ENCODE peak calls at places on chromosomes 7 and 10, in four cellular contexts. T is endodermal cell; D is CD8-positive, alpha-beta memory T cell; C is transverse colon. G is an unnamed sample. For H3K4me1 and H3K36me3, the result is how much of the 10 kb centered on the place peaks cover.

GRCh38 chr7:123849855-123850254 is 4.9 kb downstream of the HYAL4 start:
- DNase-seq in T (no peak), D (no peak), C (no peak), G (no peak)

GRCh38 chr10:15169555-15170407 is 1.3 kb upstream of the NMT2 start:
- DNase-seq in T (no peak), D (peak), C (no peak), G (no peak)

GRCh38 chr10:686155-686931 is 3.1 kb downstream of the DIP2C start:
- DNase-seq in T (no peak), D (no peak), C (no peak), G (no peak)

GRCh38 chr10:133357293-133358151 is at the start of gene FUOM:
- DNase-seq in T (peak), D (peak), C (peak), G (no peak)

GRCh38 chr10:16854623-16855022 is 37.4 kb upstream of the RSU1 start:
- DNase-seq in T (no peak), D (no peak), C (no peak), G (no peak)

GRCh38 chr7:21318190-21318915 is 109.5 kb upstream of the SP4 start:
- DNase-seq in T (no peak), D (no peak), C (no peak), G (no peak)

GRCh38 chr10:35352508-35352907 is 16.2 kb downstream of the CCNY start:
- DNase-seq in T (no peak), D (no peak), C (no peak), G (no peak)

GRCh38 chr10:79434816-79435215 is 10.6 kb downstream of the ZCCHC24 start:
- DNase-seq in T (no peak), D (no peak), C (no peak), G (no peak)

GRCh38 chr10:16799621-16800020 is 17.6 kb downstream of the RSU1 start:
- DNase-seq in T (peak), D (no peak), C (no peak), G (no peak)

GRCh38 chr7:96321041-96321669 is 743 bp downstream of the SLC25A13 start:
- DNase-seq in T (peak), D (no peak), C (peak), G (peak)

GRCh38 chr10:77456414-77456813 is 181.2 kb downstream of the KCNMA1 start:
- DNase-seq in T (no peak), D (no peak), C (peak), G (peak)

GRCh38 chr7:105399043-105399725 is 10.5 kb upstream of the SRPK2 start:
- DNase-seq in T (no peak), D (no peak), C (no peak), G (no peak)

GRCh38 chr7:29156798-29157461 is 10.6 kb upstream of the CPVL start:
- DNase-seq in T (no peak), D (no peak), C (no peak), G (no peak)

GRCh38 chr10:89029785-89030437 is 39.3 kb downstream of the FAS start:
- DNase-seq in T (peak), D (peak), C (peak), G (peak)

GRCh38 chr10:132449051-132449825 is 52.2 kb downstream of the PWWP2B start:
- DNase-seq in T (peak), D (no peak), C (peak), G (peak)

GRCh38 chr7:36810476-36810875 is 86.2 kb upstream of the AOAH start:
- DNase-seq in T (no peak), D (no peak), C (no peak), G (no peak)

GRCh38 chr10:126373137-126373536 is 15.1 kb downstream of the ADAM12 start:
- DNase-seq in T (no peak), D (no peak), C (peak), G (no peak)

GRCh38 chr10:132104062-132104461 is 38.3 kb downstream of the JAKMIP3 start:
- DNase-seq in T (no peak), D (no peak), C (no peak), G (peak)

GRCh38 chr7:15439853-15440252 is 122.0 kb downstream of the AGMO start:
- DNase-seq in T (no peak), D (no peak), C (no peak), G (no peak)

GRCh38 chr10:69406816-69407580 is 9.7 kb downstream of the TACR2 start:
- DNase-seq in T (no peak), D (no peak), C (no peak), G (no peak)

GRCh38 chr7:84368122-84368521 is 173.5 kb upstream of the SEMA3A start:
- DNase-seq in T (no peak), D (no peak), C (no peak), G (no peak)

GRCh38 chr10:75396861-75397570 is 4.5 kb downstream of the ZNF503 start:
- DNase-seq in T (no peak), D (no peak), C (peak), G (peak)

GRCh38 chr10:75397571-75397921 is 4.0 kb downstream of the ZNF503 start:
- DNase-seq in T (no peak), D (no peak), C (no peak), G (no peak)

GRCh38 chr10:75395171-75395954 is 6.2 kb downstream of the ZNF503 start:
- DNase-seq in T (peak), D (no peak), C (peak), G (peak)

GRCh38 chr10:75398238-75398629 is 3.3 kb downstream of the ZNF503 start:
- DNase-seq in T (no peak), D (no peak), C (no peak), G (no peak)

DNA sequence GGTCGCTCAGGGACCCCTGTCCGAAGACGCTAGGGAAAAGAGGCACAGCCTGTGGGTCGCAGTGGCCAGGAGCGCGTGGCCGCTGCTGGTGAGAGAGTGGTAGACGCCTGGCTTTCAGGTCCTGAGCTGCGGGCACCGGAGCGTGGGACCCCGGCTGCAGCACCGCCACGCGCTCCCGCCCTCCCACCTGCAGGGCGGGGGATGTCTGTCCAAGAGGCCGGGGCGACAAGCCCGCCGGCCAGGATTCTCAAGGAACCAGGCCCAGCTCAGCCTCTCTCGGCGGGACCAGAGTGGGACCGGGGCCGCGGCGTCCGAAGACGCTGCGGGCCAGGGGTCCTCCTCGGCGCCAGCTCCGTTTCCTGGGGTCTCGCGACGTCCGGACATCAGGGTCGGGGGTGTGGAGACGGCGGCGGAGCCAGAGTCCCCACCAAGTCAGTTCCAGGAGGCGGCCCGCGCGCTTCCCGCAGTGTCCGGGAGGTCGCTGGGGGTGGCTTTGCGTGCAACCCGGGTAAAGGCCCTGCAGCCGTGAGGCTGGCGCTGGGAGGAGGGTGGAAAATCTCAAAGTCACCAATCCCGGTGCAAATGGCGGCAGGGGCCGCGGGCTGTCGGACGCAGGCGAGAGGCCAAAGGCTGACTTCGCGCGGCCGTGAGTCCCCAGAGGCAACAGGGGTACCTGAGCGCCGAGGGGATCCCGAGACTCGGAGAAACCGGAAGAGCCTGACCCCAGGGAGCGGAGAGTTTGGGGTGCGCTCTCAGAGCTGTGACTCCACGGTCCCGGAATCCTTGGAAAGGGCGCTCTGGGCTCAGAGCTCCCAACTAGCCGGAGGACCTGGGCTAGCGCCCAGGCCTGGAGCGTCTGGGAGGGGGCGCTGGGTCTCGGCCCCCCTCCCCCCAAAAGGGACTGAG is 5.4 kb downstream of the ZNF503 start:
- DNase-seq in T (peak), D (no peak), C (peak), G (no peak)
- H3K4me1 ChIP-seq in T (under half), D (under half), C (under half), G (under half)

GRCh38 chr7:5217396-5217795 is 27.4 kb downstream of the WIPI2 start:
- DNase-seq in T (no peak), D (no peak), C (no peak), G (no peak)
- H3K36me3 ChIP-seq in T (half or more), D (under half), C (under half), G (half or more)

DNA sequence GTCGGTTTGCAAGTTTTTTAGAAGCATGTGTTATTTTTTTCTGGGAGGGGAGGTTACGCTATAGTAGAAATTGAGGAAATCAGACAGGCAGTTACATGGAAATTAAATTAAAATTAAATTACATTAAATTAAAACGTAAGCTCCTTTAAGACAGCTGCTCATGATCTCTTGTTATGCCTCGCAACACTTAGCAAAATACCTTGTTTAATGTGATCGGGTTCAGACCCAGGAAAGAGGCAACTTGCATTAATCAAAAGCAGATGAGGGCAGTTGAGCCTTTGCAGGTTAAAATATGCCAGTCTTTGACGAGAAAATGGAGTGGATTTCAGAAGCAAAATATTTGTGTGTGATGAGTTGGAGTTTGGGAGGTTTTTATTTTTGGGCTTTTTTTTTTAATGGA is 651.8 kb downstream of the INHBA start:
- DNase-seq in T (no peak), D (no peak), C (no peak), G (no peak)
- H3K4me1 ChIP-seq in T (under half), D (under half), C (under half), G (under half)

GRCh38 chr10:73758704-73759511 is 14.7 kb downstream of the SEC24C start:
- DNase-seq in T (no peak), D (no peak), C (no peak), G (no peak)
- H3K36me3 ChIP-seq in T (half or more), D (under half), C (under half), G (under half)

DNA sequence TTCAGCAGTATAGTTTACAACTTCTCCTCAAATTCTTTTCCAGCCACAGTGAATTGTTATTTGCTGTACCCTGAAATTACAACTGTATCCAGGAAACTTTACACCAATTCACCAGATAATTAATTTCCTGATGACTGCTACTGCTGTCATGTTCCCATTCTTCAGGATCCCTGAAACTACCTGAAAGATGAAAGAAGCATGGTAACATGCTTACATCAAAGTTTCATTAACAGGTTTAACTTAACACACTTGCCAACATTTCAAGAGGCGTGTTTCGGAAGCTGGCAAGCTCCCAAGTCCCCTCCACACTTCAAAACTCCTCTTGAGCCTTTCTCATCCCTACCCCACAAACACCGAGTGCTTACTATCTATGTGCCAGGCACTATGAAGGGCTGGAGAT is 88.7 kb downstream of the MPP7 start:
- DNase-seq in T (no peak), D (no peak), C (no peak), G (no peak)
- H3K4me1 ChIP-seq in T (under half), D (under half), C (under half), G (under half)

GRCh38 chr7:107758667-107759066 is 14.7 kb downstream of the CBLL1 start:
- DNase-seq in T (no peak), D (no peak), C (no peak), G (no peak)
- H3K36me3 ChIP-seq in T (half or more), D (under half), C (under half), G (under half)

DNA sequence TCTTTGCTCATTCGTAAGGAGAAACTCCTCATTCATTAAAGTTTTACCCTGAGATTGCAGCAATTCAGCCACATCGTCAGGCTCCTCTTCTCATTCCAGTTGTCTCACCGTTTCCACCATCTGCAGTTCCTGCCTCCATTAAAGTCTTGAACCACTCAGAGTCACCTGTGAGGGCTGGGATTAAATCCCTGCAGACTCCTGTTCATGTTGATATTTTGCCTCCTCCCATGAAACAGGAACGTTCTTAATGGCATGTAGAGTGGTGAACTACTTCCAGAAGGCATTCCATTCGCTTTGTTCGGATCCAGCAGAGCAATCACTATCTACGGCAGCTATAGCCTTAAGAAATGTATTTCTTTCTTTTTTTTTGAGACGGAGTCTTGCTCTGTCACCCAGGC is 96.5 kb upstream of the FAM20C start:
- DNase-seq in T (peak), D (no peak), C (no peak), G (no peak)
- H3K4me1 ChIP-seq in T (under half), D (under half), C (under half), G (under half)

GRCh38 chr7:107946451-107946850 is 55.5 kb downstream of the DLD start:
- DNase-seq in T (no peak), D (no peak), C (no peak), G (no peak)
- H3K36me3 ChIP-seq in T (half or more), D (under half), C (under half), G (half or more)

GRCh38 chr10:122464158-122464510 is 2.8 kb downstream of the HTRA1 start:
- DNase-seq in T (no peak), D (no peak), C (no peak), G (no peak)
- H3K4me1 ChIP-seq in T (under half), D (under half), C (under half), G (under half)

GRCh38 chr7:155737590-155737989 is 74.7 kb downstream of the SHH start:
- DNase-seq in T (no peak), D (no peak), C (no peak), G (no peak)
- H3K36me3 ChIP-seq in T (half or more), D (under half), C (under half), G (half or more)

G was measured in stomach.